ENCODE peak calls at places on chromosomes 7 and 10, in eight cellular contexts. One of them, this sample, is unnamed.
A peak's percentile ranks its signal among the peaks of the same experiment; 100 is the strongest.

GRCh38 chr7:37674534-37674933 is 9.0 kb upstream of the GPR141 start:
- DNase-seq in foreskin fibroblast: no peak
- DNase-seq in PC-3: no peak
- DNase-seq in GM12865: no peak
- DNase-seq in colonic mucosa: no peak
- DNase-seq in left ventricle myocardium inferior: no peak
- DNase-seq in fibroblast of villous mesenchyme: no peak
- DNase-seq in dorsolateral prefrontal cortex: no peak
- DNase-seq in this sample: no peak

GRCh38 chr7:95011156-95011928 is 103.9 kb downstream of the PPP1R9A start:
- DNase-seq in foreskin fibroblast: peak; percentile 39
- DNase-seq in PC-3: peak; percentile 89
- DNase-seq in GM12865: no peak
- DNase-seq in colonic mucosa: no peak
- DNase-seq in left ventricle myocardium inferior: no peak
- DNase-seq in fibroblast of villous mesenchyme: no peak
- DNase-seq in dorsolateral prefrontal cortex: no peak
- DNase-seq in this sample: peak; percentile 75

GRCh38 chr7:24828871-24829661 is 71.8 kb upstream of the GSDME start:
- DNase-seq in foreskin fibroblast: no peak
- DNase-seq in PC-3: no peak
- DNase-seq in GM12865: no peak
- DNase-seq in colonic mucosa: no peak
- DNase-seq in left ventricle myocardium inferior: no peak
- DNase-seq in fibroblast of villous mesenchyme: peak; percentile 74
- DNase-seq in dorsolateral prefrontal cortex: peak; percentile 18
- DNase-seq in this sample: peak; percentile 39

GRCh38 chr7:123719481-123719806 is 29.4 kb downstream of the WASL start:
- DNase-seq in foreskin fibroblast: no peak
- DNase-seq in PC-3: no peak
- DNase-seq in GM12865: no peak
- DNase-seq in colonic mucosa: no peak
- DNase-seq in left ventricle myocardium inferior: no peak
- DNase-seq in fibroblast of villous mesenchyme: peak; percentile 22
- DNase-seq in dorsolateral prefrontal cortex: no peak
- DNase-seq in this sample: no peak

GRCh38 chr10:72689660-72690059 is 2.3 kb upstream of the MCU start:
- DNase-seq in foreskin fibroblast: no peak
- DNase-seq in PC-3: no peak
- DNase-seq in GM12865: no peak
- DNase-seq in colonic mucosa: no peak
- DNase-seq in left ventricle myocardium inferior: no peak
- DNase-seq in fibroblast of villous mesenchyme: no peak
- DNase-seq in dorsolateral prefrontal cortex: no peak
- DNase-seq in this sample: no peak

GRCh38 chr7:148507741-148508285 is 82.8 kb upstream of the C7orf33 start:
- DNase-seq in foreskin fibroblast: no peak
- DNase-seq in PC-3: no peak
- DNase-seq in GM12865: no peak
- DNase-seq in colonic mucosa: no peak
- DNase-seq in left ventricle myocardium inferior: no peak
- DNase-seq in fibroblast of villous mesenchyme: no peak
- DNase-seq in dorsolateral prefrontal cortex: no peak
- DNase-seq in this sample: no peak

GRCh38 chr7:127187740-127188139 is 65.0 kb downstream of the GRM8 start:
- DNase-seq in foreskin fibroblast: no peak
- DNase-seq in PC-3: no peak
- DNase-seq in GM12865: no peak
- DNase-seq in colonic mucosa: no peak
- DNase-seq in left ventricle myocardium inferior: no peak
- DNase-seq in fibroblast of villous mesenchyme: no peak
- DNase-seq in dorsolateral prefrontal cortex: no peak
- DNase-seq in this sample: no peak

GRCh38 chr7:23544913-23545354 is 13.2 kb upstream of the TRA2A start:
- DNase-seq in foreskin fibroblast: peak; percentile 16
- DNase-seq in PC-3: peak; percentile 74
- DNase-seq in GM12865: peak; percentile 78
- DNase-seq in colonic mucosa: no peak
- DNase-seq in left ventricle myocardium inferior: no peak
- DNase-seq in fibroblast of villous mesenchyme: peak; percentile 27
- DNase-seq in dorsolateral prefrontal cortex: no peak
- DNase-seq in this sample: peak; percentile 22

GRCh38 chr7:133053321-133053891 is 28.5 kb downstream of the CHCHD3 start:
- DNase-seq in foreskin fibroblast: peak; percentile 94
- DNase-seq in PC-3: peak; percentile 60
- DNase-seq in GM12865: peak; percentile 19
- DNase-seq in colonic mucosa: no peak
- DNase-seq in left ventricle myocardium inferior: no peak
- DNase-seq in fibroblast of villous mesenchyme: peak; percentile 93
- DNase-seq in dorsolateral prefrontal cortex: no peak
- DNase-seq in this sample: peak; percentile 94

GRCh38 chr7:139124084-139124914 is 14.8 kb upstream of the ZC3HAV1 start:
- DNase-seq in foreskin fibroblast: no peak
- DNase-seq in PC-3: no peak
- DNase-seq in GM12865: peak; percentile 44
- DNase-seq in colonic mucosa: no peak
- DNase-seq in left ventricle myocardium inferior: no peak
- DNase-seq in fibroblast of villous mesenchyme: no peak
- DNase-seq in dorsolateral prefrontal cortex: no peak
- DNase-seq in this sample: no peak

GRCh38 chr10:119686465-119687191 is 35.4 kb downstream of the BAG3 start:
- DNase-seq in foreskin fibroblast: peak; percentile 83
- DNase-seq in PC-3: peak; percentile 92
- DNase-seq in GM12865: peak; percentile 83
- DNase-seq in colonic mucosa: peak; percentile 84
- DNase-seq in left ventricle myocardium inferior: peak; percentile 65
- DNase-seq in fibroblast of villous mesenchyme: peak; percentile 86
- DNase-seq in dorsolateral prefrontal cortex: peak; percentile 70
- DNase-seq in this sample: peak; percentile 74

GRCh38 chr7:17497136-17497535 is 198.7 kb downstream of the AHR start:
- DNase-seq in foreskin fibroblast: no peak
- DNase-seq in PC-3: no peak
- DNase-seq in GM12865: no peak
- DNase-seq in colonic mucosa: no peak
- DNase-seq in left ventricle myocardium inferior: no peak
- DNase-seq in fibroblast of villous mesenchyme: no peak
- DNase-seq in dorsolateral prefrontal cortex: no peak
- DNase-seq in this sample: peak; percentile 78

GRCh38 chr10:122374859-122375721 is 582 bp downstream of the PLEKHA1 start:
- DNase-seq in foreskin fibroblast: peak; percentile 52
- DNase-seq in PC-3: peak; percentile 41
- DNase-seq in GM12865: peak; percentile 89
- DNase-seq in colonic mucosa: peak; percentile 79
- DNase-seq in left ventricle myocardium inferior: peak; percentile 53
- DNase-seq in fibroblast of villous mesenchyme: peak; percentile 42
- DNase-seq in dorsolateral prefrontal cortex: peak; percentile 45
- DNase-seq in this sample: peak; percentile 43

GRCh38 chr10:4242561-4243035 is 457.6 kb upstream of the KLF6 start:
- DNase-seq in foreskin fibroblast: peak; percentile 78
- DNase-seq in PC-3: peak; percentile 52
- DNase-seq in GM12865: no peak
- DNase-seq in colonic mucosa: no peak
- DNase-seq in left ventricle myocardium inferior: peak; percentile 55
- DNase-seq in fibroblast of villous mesenchyme: peak; percentile 92
- DNase-seq in dorsolateral prefrontal cortex: no peak
- DNase-seq in this sample: peak; percentile 95

GRCh38 chr7:36018816-36019484 is 134.1 kb upstream of the EEPD1 start:
- DNase-seq in foreskin fibroblast: no peak
- DNase-seq in PC-3: no peak
- DNase-seq in GM12865: no peak
- DNase-seq in colonic mucosa: no peak
- DNase-seq in left ventricle myocardium inferior: no peak
- DNase-seq in fibroblast of villous mesenchyme: no peak
- DNase-seq in dorsolateral prefrontal cortex: no peak
- DNase-seq in this sample: no peak

GRCh38 chr7:2040893-2041270 is 191.9 kb downstream of the MAD1L1 start:
- DNase-seq in foreskin fibroblast: no peak
- DNase-seq in PC-3: no peak
- DNase-seq in GM12865: no peak
- DNase-seq in colonic mucosa: no peak
- DNase-seq in left ventricle myocardium inferior: no peak
- DNase-seq in fibroblast of villous mesenchyme: no peak
- DNase-seq in dorsolateral prefrontal cortex: no peak
- DNase-seq in this sample: no peak

GRCh38 chr10:20841419-20841818 is 55.7 kb downstream of the NEBL start:
- DNase-seq in foreskin fibroblast: no peak
- DNase-seq in PC-3: no peak
- DNase-seq in GM12865: no peak
- DNase-seq in colonic mucosa: no peak
- DNase-seq in left ventricle myocardium inferior: no peak
- DNase-seq in fibroblast of villous mesenchyme: no peak
- DNase-seq in dorsolateral prefrontal cortex: no peak
- DNase-seq in this sample: no peak

GRCh38 chr7:100897111-100897608 is 1.5 kb upstream of the ACHE start:
- DNase-seq in foreskin fibroblast: no peak
- DNase-seq in PC-3: peak; percentile 37
- DNase-seq in GM12865: no peak
- DNase-seq in colonic mucosa: peak; percentile 81
- DNase-seq in left ventricle myocardium inferior: peak; percentile 44
- DNase-seq in fibroblast of villous mesenchyme: no peak
- DNase-seq in dorsolateral prefrontal cortex: peak; percentile 63
- DNase-seq in this sample: no peak

GRCh38 chr7:100901921-100902332 is 6.2 kb upstream of the ACHE start:
- DNase-seq in foreskin fibroblast: no peak
- DNase-seq in PC-3: no peak
- DNase-seq in GM12865: no peak
- DNase-seq in colonic mucosa: peak; percentile 77
- DNase-seq in left ventricle myocardium inferior: no peak
- DNase-seq in fibroblast of villous mesenchyme: no peak
- DNase-seq in dorsolateral prefrontal cortex: no peak
- DNase-seq in this sample: no peak

GRCh38 chr7:100897772-100898454 is 2.2 kb upstream of the ACHE start:
- DNase-seq in foreskin fibroblast: no peak
- DNase-seq in PC-3: no peak
- DNase-seq in GM12865: no peak
- DNase-seq in colonic mucosa: peak; percentile 79
- DNase-seq in left ventricle myocardium inferior: no peak
- DNase-seq in fibroblast of villous mesenchyme: no peak
- DNase-seq in dorsolateral prefrontal cortex: no peak
- DNase-seq in this sample: no peak

GRCh38 chr7:100900978-100901377 is 5.3 kb upstream of the ACHE start:
- DNase-seq in foreskin fibroblast: no peak
- DNase-seq in PC-3: no peak
- DNase-seq in GM12865: no peak
- DNase-seq in colonic mucosa: no peak
- DNase-seq in left ventricle myocardium inferior: no peak
- DNase-seq in fibroblast of villous mesenchyme: no peak
- DNase-seq in dorsolateral prefrontal cortex: no peak
- DNase-seq in this sample: no peak

GRCh38 chr7:100899432-100899831 is 3.7 kb upstream of the ACHE start:
- DNase-seq in foreskin fibroblast: no peak
- DNase-seq in PC-3: no peak
- DNase-seq in GM12865: no peak
- DNase-seq in colonic mucosa: no peak
- DNase-seq in left ventricle myocardium inferior: no peak
- DNase-seq in fibroblast of villous mesenchyme: no peak
- DNase-seq in dorsolateral prefrontal cortex: no peak
- DNase-seq in this sample: no peak
- TF ChIP-seq CTCF in foreskin fibroblast: no peak
- TF ChIP-seq CTCF in PC-3: no peak
- TF ChIP-seq CTCF in GM12865: no peak
- TF ChIP-seq CTCF in colonic mucosa: no peak
- TF ChIP-seq CTCF in left ventricle myocardium inferior: no peak
- TF ChIP-seq CTCF in fibroblast of villous mesenchyme: no peak
- TF ChIP-seq CTCF in dorsolateral prefrontal cortex: no peak
- TF ChIP-seq CTCF in this sample: no peak

GRCh38 chr7:120858299-120858636 is 324 bp upstream of the TSPAN12 start:
- DNase-seq in foreskin fibroblast: no peak
- DNase-seq in PC-3: peak; percentile 54
- DNase-seq in GM12865: no peak
- DNase-seq in colonic mucosa: no peak
- DNase-seq in left ventricle myocardium inferior: no peak
- DNase-seq in fibroblast of villous mesenchyme: no peak
- DNase-seq in dorsolateral prefrontal cortex: no peak
- DNase-seq in this sample: no peak
- H3K4me3 ChIP-seq in foreskin fibroblast: peak overlapping the region; percentile 65
- H3K4me3 ChIP-seq in PC-3: peak overlapping the region; percentile 88
- H3K4me3 ChIP-seq in GM12865: peak overlapping the region; percentile 91
- H3K4me3 ChIP-seq in colonic mucosa: peak overlapping the region; percentile 58
- H3K4me3 ChIP-seq in left ventricle myocardium inferior: peak overlapping the region; percentile 80
- H3K4me3 ChIP-seq in fibroblast of villous mesenchyme: peak overlapping the region; percentile 68
- H3K4me3 ChIP-seq in dorsolateral prefrontal cortex: peak overlapping the region; percentile 77
- H3K4me3 ChIP-seq in this sample: peak overlapping the region; percentile 66

GRCh38 chr10:27256299-27256698 is 15.7 kb upstream of the ACBD5 start:
- DNase-seq in foreskin fibroblast: no peak
- DNase-seq in PC-3: no peak
- DNase-seq in GM12865: no peak
- DNase-seq in colonic mucosa: no peak
- DNase-seq in left ventricle myocardium inferior: no peak
- DNase-seq in fibroblast of villous mesenchyme: no peak
- DNase-seq in dorsolateral prefrontal cortex: no peak
- DNase-seq in this sample: no peak

GRCh38 chr10:27256790-27257189 is 16.2 kb upstream of the ACBD5 start:
- DNase-seq in foreskin fibroblast: no peak
- DNase-seq in PC-3: no peak
- DNase-seq in GM12865: no peak
- DNase-seq in colonic mucosa: no peak
- DNase-seq in left ventricle myocardium inferior: no peak
- DNase-seq in fibroblast of villous mesenchyme: no peak
- DNase-seq in dorsolateral prefrontal cortex: no peak
- DNase-seq in this sample: no peak

GRCh38 chr10:27248215-27248614 is 7.6 kb upstream of the ACBD5 start:
- DNase-seq in foreskin fibroblast: no peak
- DNase-seq in PC-3: no peak
- DNase-seq in GM12865: no peak
- DNase-seq in colonic mucosa: no peak
- DNase-seq in left ventricle myocardium inferior: no peak
- DNase-seq in fibroblast of villous mesenchyme: no peak
- DNase-seq in dorsolateral prefrontal cortex: no peak
- DNase-seq in this sample: no peak

GRCh38 chr10:27251554-27251953 is 11.0 kb upstream of the ACBD5 start:
- DNase-seq in foreskin fibroblast: no peak
- DNase-seq in PC-3: no peak
- DNase-seq in GM12865: no peak
- DNase-seq in colonic mucosa: no peak
- DNase-seq in left ventricle myocardium inferior: no peak
- DNase-seq in fibroblast of villous mesenchyme: no peak
- DNase-seq in dorsolateral prefrontal cortex: no peak
- DNase-seq in this sample: no peak

GRCh38 chr10:27252267-27253000 is 11.8 kb upstream of the ACBD5 start:
- DNase-seq in foreskin fibroblast: peak; percentile 32
- DNase-seq in PC-3: no peak
- DNase-seq in GM12865: peak; percentile 92
- DNase-seq in colonic mucosa: peak; percentile 85
- DNase-seq in left ventricle myocardium inferior: peak; percentile 70
- DNase-seq in fibroblast of villous mesenchyme: peak; percentile 67
- DNase-seq in dorsolateral prefrontal cortex: no peak
- DNase-seq in this sample: peak; percentile 65
- TF ChIP-seq CTCF in foreskin fibroblast: peak; percentile 12
- TF ChIP-seq CTCF in PC-3: no peak
- TF ChIP-seq CTCF in GM12865: peak; percentile 59
- TF ChIP-seq CTCF in colonic mucosa: peak; percentile 68
- TF ChIP-seq CTCF in left ventricle myocardium inferior: peak; percentile 85
- TF ChIP-seq CTCF in fibroblast of villous mesenchyme: peak; percentile 35
- TF ChIP-seq CTCF in dorsolateral prefrontal cortex: peak; percentile 52
- TF ChIP-seq CTCF in this sample: peak; percentile 28

DNA sequence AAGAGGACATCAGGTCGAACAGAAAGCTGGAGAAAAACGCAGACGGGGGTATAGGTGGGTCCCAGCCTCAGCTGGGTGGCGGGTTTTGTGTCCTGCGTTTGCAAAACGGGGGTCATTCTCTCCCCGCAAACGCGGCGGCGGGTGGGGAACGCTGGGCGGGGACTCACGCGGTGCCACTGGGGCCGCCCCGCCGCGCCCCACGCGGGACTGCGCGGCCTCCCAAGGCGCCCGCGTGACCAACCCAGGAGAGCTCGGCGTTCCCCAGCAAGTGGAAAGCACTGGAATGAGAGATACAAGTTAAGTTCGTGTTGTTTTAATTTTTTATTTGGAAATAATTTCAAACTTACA is 851 bp upstream of the VIPR2 start:
- DNase-seq in foreskin fibroblast: no peak
- DNase-seq in PC-3: no peak
- DNase-seq in GM12865: no peak
- DNase-seq in colonic mucosa: no peak
- DNase-seq in left ventricle myocardium inferior: no peak
- DNase-seq in fibroblast of villous mesenchyme: no peak
- DNase-seq in dorsolateral prefrontal cortex: no peak
- DNase-seq in this sample: no peak
- H3K4me3 ChIP-seq in foreskin fibroblast: no peak overlapping the region
- H3K4me3 ChIP-seq in PC-3: no peak overlapping the region
- H3K4me3 ChIP-seq in GM12865: no peak overlapping the region
- H3K4me3 ChIP-seq in colonic mucosa: peak overlapping the region; percentile 31
- H3K4me3 ChIP-seq in left ventricle myocardium inferior: peak overlapping the region; percentile 85
- H3K4me3 ChIP-seq in fibroblast of villous mesenchyme: no peak overlapping the region
- H3K4me3 ChIP-seq in dorsolateral prefrontal cortex: peak overlapping the region; percentile 57
- H3K4me3 ChIP-seq in this sample: no peak overlapping the region